ENCODE peak calls at places on chromosomes 11 and 22, in eight cellular contexts. L, C, Q, F, W, O, A and U are unnamed samples. For H3K4me1, the result is how much of the 10 kb centered on the place peaks cover.

GRCh38 chr11:1074244-1075221 is at the start of gene MUC2:
- DNase-seq in L (no peak), W (no peak), Q (no peak), O (no peak), F (no peak), A (peak), C (no peak), U (peak)

GRCh38 chr22:42754658-42755057 is 34.0 kb upstream of the A4GALT start:
- DNase-seq in L (peak), F (peak), W (peak), O (no peak), A (no peak), Q (no peak), C (no peak), U (no peak)

GRCh38 chr22:36538529-36538928 is 9.6 kb upstream of the EIF3D start:
- DNase-seq in L (no peak), W (no peak), F (no peak), C (no peak), A (no peak), Q (no peak), O (no peak), U (no peak)

GRCh38 chr11:121419839-121420238 is 32.3 kb upstream of the SORL1 start:
- DNase-seq in F (no peak), C (no peak), O (no peak), L (no peak), W (no peak), A (no peak), Q (no peak), U (no peak)

GRCh38 chr22:32985899-32986772 is 72.0 kb downstream of the SYN3 start:
- DNase-seq in A (no peak), F (peak), Q (no peak), W (peak), O (no peak), L (peak), C (peak), U (peak)

GRCh38 chr11:3109921-3110706 is 52.9 kb upstream of the CARS1 start:
- DNase-seq in L (peak), A (peak), W (peak), O (no peak), F (peak), Q (no peak), C (peak), U (peak)

GRCh38 chr11:13368041-13368446 is 90.5 kb downstream of the BMAL1 start:
- DNase-seq in A (no peak), C (no peak), W (no peak), O (no peak), L (no peak), Q (no peak), F (no peak), U (no peak)

GRCh38 chr11:3195251-3196160 is 23.1 kb downstream of the MRGPRG start:
- DNase-seq in C (peak), A (peak), F (no peak), Q (no peak), W (peak), L (no peak), O (no peak), U (peak)

GRCh38 chr22:45268958-45269844 is 15.5 kb upstream of the UPK3A start:
- DNase-seq in A (peak), W (peak), L (peak), O (no peak), Q (no peak), C (no peak), F (peak), U (peak)

GRCh38 chr22:43241138-43241597 is 54.2 kb upstream of the TTLL12 start:
- DNase-seq in W (no peak), O (no peak), A (peak), L (no peak), Q (no peak), F (no peak), C (no peak), U (no peak)

GRCh38 chr11:94245121-94245520 is 59.3 kb upstream of the IZUMO1R start:
- DNase-seq in W (no peak), A (no peak), O (no peak), F (peak), Q (no peak), C (no peak), L (no peak), U (no peak)

GRCh38 chr11:123246749-123247497 is 51.9 kb upstream of the CLMP start:
- DNase-seq in O (no peak), W (peak), Q (no peak), A (peak), L (peak), C (peak), F (peak), U (peak)

GRCh38 chr22:26527167-26527566 is 14.9 kb upstream of the TFIP11 start:
- DNase-seq in A (no peak), W (no peak), O (no peak), F (no peak), Q (no peak), L (no peak), C (no peak), U (no peak)

GRCh38 chr22:29478326-29479276 is 1.4 kb upstream of the NEFH start:
- DNase-seq in F (no peak), C (no peak), W (no peak), L (peak), Q (no peak), O (no peak), A (no peak), U (no peak)

GRCh38 chr11:133058501-133058900 is 473.8 kb downstream of the OPCML start:
- DNase-seq in A (no peak), Q (no peak), C (no peak), W (no peak), L (no peak), O (no peak), F (no peak), U (no peak)

GRCh38 chr11:20026629-20027545 is 133.4 kb downstream of the DBX1 start:
- DNase-seq in C (no peak), W (no peak), O (no peak), A (no peak), Q (no peak), F (peak), L (peak), U (no peak)

GRCh38 chr11:101617735-101618332 is 34.0 kb upstream of the TRPC6 start:
- DNase-seq in W (no peak), A (no peak), C (no peak), Q (no peak), F (peak), O (no peak), L (no peak), U (no peak)

GRCh38 chr11:96257972-96258951 is 84.7 kb downstream of the MAML2 start:
- DNase-seq in C (no peak), F (no peak), W (peak), A (no peak), Q (no peak), L (no peak), O (no peak), U (no peak)

GRCh38 chr11:95816037-95816436 is 25.7 kb downstream of the CEP57 start:
- DNase-seq in Q (no peak), F (no peak), O (no peak), C (no peak), A (no peak), W (no peak), L (no peak), U (no peak)

GRCh38 chr11:1455763-1456060 is 30.9 kb downstream of the MOB2 start:
- DNase-seq in O (no peak), Q (no peak), C (no peak), W (no peak), L (no peak), F (no peak), A (no peak), U (no peak)

GRCh38 chr22:47196881-47197701 is 434.6 kb downstream of the TBC1D22A start:
- DNase-seq in F (no peak), Q (no peak), A (peak), O (no peak), C (no peak), W (no peak), L (no peak), U (no peak)

GRCh38 chr11:15158351-15159015 is 43.8 kb downstream of the INSC start:
- DNase-seq in W (peak), A (no peak), O (no peak), C (no peak), Q (no peak), L (peak), F (peak), U (no peak)

GRCh38 chr11:42631223-42631843 is 680.5 kb upstream of the API5 start:
- DNase-seq in O (no peak), L (peak), A (no peak), Q (no peak), W (no peak), C (no peak), F (peak), U (no peak)

GRCh38 chr11:72278911-72279310 is 34.9 kb upstream of the PHOX2A start:
- DNase-seq in Q (no peak), C (peak), L (no peak), A (no peak), W (peak), O (no peak), F (peak), U (no peak)

GRCh38 chr22:28094831-28095230 is 175.8 kb upstream of the PITPNB start:
- DNase-seq in O (no peak), A (no peak), F (no peak), W (no peak), Q (peak), L (no peak), C (no peak), U (no peak)

GRCh38 chr11:117143390-117143789 is 697 bp upstream of the PAFAH1B2 start:
- DNase-seq in F (peak), Q (no peak), O (no peak), L (peak), W (peak), A (no peak), C (no peak), U (peak)

GRCh38 chr11:10800292-10800691 is 8.4 kb downstream of the EIF4G2 start:
- DNase-seq in O (no peak), L (no peak), W (no peak), A (no peak), F (no peak), C (no peak), Q (no peak), U (no peak)
- H3K4me1 ChIP-seq in O (under half), L (under half), W (under half), A (under half), F (under half), C (under half), Q (half or more), U (under half)

GRCh38 chr22:31243339-31244043 is 31.4 kb downstream of the LIMK2 start:
- DNase-seq in C (peak), Q (no peak), A (no peak), F (peak), L (no peak), W (no peak), O (no peak), U (no peak)
- H3K27ac ChIP-seq in C (peak), Q (peak), A (peak), F (peak), L (peak), W (no peak), O (no peak), U (peak)

GRCh38 chr11:93169950-93170561 is 27.7 kb downstream of the SLC36A4 start:
- DNase-seq in C (peak), W (peak), O (no peak), L (peak), Q (no peak), A (no peak), F (peak), U (no peak)
- TF ChIP-seq CTCF in C (peak), W (peak), O (peak), L (peak), Q (peak), A (peak), F (peak), U (peak)

GRCh38 chr11:44563716-44564115 is 1.7 kb upstream of the CD82 start:
- DNase-seq in A (no peak), C (no peak), Q (no peak), O (no peak), F (no peak), L (no peak), W (peak), U (no peak)
- H3K4me1 ChIP-seq in A (under half), C (under half), Q (half or more), O (under half), F (under half), L (under half), W (under half), U (under half)

GRCh38 chr11:7257744-7258143 is 6.0 kb downstream of the SYT9 start:
- DNase-seq in W (no peak), F (no peak), C (no peak), Q (no peak), O (no peak), A (no peak), L (no peak), U (no peak)
- H3K27ac ChIP-seq in W (no peak), F (no peak), C (no peak), Q (no peak), O (no peak), A (no peak), L (no peak), U (no peak)

DNA sequence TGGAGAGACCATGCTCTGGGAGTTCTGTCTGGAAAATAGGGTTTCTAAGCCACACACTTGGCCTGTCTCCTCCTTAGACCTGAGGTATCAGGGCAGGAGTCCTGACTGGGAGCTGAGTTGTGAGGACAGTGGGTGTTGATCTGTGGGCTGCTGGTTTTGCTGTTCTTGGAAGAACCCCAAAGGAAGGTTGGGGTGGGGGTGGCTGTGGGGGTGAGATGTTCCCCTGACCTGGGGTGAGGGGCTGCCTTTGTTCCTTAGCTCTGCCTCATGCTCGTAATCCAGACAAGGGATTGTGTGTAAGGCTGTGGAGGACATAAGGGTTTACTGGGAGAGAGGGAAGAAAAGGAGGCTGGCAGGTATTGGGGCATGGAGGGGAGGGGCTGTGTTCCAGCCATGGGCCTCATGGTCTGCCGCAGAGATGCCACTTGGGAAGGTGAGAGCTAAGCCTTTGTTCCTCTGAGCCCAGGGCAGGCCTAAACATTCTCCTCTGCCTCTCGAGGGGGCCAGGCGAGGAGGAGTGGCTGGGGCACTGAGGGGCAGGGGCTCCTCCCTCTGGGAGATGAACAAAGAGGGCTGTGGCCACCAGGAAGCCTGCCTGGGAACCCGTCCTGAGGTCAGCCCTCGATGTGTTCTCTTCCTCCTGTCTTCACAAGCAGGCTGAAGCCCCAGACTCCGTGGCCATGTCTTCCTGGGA is 4.4 kb downstream of the OTOG start:
- DNase-seq in L (no peak), F (no peak), C (no peak), A (no peak), O (no peak), W (no peak), Q (no peak), U (no peak)
- TF ChIP-seq CTCF in L (no peak), F (no peak), C (no peak), A (no peak), O (no peak), W (no peak), Q (no peak), U (no peak)

GRCh38 chr22:38736257-38736570 is 19.6 kb downstream of the SUN2 start:
- DNase-seq in L (no peak), Q (no peak), W (no peak), O (no peak), C (no peak), A (no peak), F (no peak), U (no peak)
- H3K4me1 ChIP-seq in L (under half), Q (under half), W (under half), O (under half), C (under half), A (under half), F (under half), U (under half)

DNA sequence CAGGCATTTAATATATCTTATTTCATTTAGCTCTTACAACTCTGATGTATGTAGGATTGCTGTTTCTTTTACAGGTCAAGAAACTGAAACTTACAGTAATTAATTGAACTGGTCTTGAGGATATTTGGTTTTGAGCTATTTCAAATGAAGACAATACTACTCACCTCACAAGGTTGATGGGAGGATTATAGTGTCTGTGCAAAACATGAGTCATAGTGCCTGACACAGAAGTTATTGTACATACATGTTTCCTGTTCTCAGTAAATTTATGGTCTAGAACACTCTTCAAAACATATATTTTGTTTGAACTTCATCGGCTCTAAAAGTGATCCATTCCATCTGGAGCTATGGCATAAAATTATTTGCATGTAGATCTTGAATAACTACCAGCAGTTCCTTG is 61.9 kb downstream of the CECR2 start:
- DNase-seq in F (peak), L (no peak), Q (no peak), C (no peak), O (no peak), A (no peak), W (peak), U (no peak)
- H3K27ac ChIP-seq in F (no peak), L (no peak), Q (no peak), C (no peak), O (no peak), A (no peak), W (no peak), U (no peak)

DNA sequence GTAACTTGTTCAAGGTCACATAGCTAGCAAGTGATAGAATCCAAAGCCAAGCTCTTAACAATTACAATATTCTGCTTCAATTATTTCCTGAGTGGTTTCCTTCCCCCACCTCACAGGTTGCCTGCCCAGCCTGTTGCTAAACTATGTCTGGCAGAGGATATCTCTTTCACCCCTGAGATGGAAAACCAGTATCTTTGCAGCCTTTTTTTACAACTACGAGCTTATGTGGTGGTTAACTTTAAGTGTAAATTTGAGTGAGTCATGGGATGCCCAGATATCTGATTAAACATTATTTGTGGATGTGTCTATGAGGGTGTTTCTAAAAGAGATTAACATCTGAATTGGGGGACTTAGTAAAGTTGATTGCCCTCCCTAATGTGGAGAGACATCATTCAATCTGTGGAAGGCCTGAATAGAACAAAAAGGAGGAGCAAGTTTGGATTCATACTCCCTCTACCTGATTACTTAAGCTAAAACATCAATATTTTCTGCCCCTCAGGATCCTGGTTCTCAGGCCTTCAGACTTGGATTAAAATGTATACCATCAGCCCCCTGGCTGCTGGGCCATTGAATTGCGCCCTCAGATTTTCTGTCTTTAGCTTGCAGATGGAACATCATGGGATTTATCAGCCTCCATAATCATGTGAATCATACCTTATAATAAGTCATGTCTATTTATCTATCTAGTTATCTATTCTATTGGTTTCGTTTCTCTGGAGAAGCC is 911.9 kb downstream of the METTL15 start:
- DNase-seq in O (no peak), F (peak), W (peak), C (peak), Q (no peak), A (no peak), L (peak), U (no peak)
- TF ChIP-seq CTCF in O (no peak), F (peak), W (peak), C (peak), Q (no peak), A (no peak), L (peak), U (no peak)

GRCh38 chr11:64230209-64230984 is at the start of gene DNAJC4:
- DNase-seq in O (peak), A (peak), L (peak), C (peak), Q (peak), W (peak), F (peak), U (peak)

GRCh38 chr11:64229959-64230208 is 464 bp upstream of the DNAJC4 start:
- DNase-seq in C (no peak), O (no peak), F (no peak), A (no peak), W (no peak), L (no peak), Q (no peak), U (no peak)

GRCh38 chr11:64232182-64233018 is 2.0 kb upstream of the VEGFB start:
- DNase-seq in C (no peak), O (no peak), L (no peak), W (no peak), F (no peak), A (peak), Q (no peak), U (no peak)

GRCh38 chr11:64231536-64231935 is 1.2 kb downstream of the DNAJC4 start:
- DNase-seq in F (no peak), L (no peak), C (no peak), Q (no peak), O (no peak), W (no peak), A (no peak), U (no peak)

GRCh38 chr11:64230985-64231365 is 627 bp downstream of the DNAJC4 start:
- DNase-seq in C (no peak), L (no peak), Q (no peak), O (no peak), F (no peak), A (no peak), W (no peak), U (no peak)
- H3K4me1 ChIP-seq in C (half or more), L (under half), Q (half or more), O (under half), F (under half), A (half or more), W (under half), U (under half)